ENCODE peak calls at places on chromosomes 13 and 19, in eight cellular contexts. F is HCT116, Z is OCI-LY7, Y is hepatocyte, D is PC-3, J is GM23338, U is MM.1S, P is SK-N-SH. C is an unnamed sample.

GRCh38 chr19:33673996-33674395 is 52.2 kb downstream of the CHST8 start:
- DNase-seq in Y (peak; percentile 1), J (no peak), P (peak; percentile 35), Z (no peak), F (no peak), D (no peak), U (no peak), C (no peak)

GRCh38 chr13:30306762-30307193 is 573 bp downstream of the KATNAL1 start:
- DNase-seq in F (peak; percentile 80), U (peak; percentile 77), Z (peak; percentile 98), Y (peak; percentile 96), P (peak; percentile 93), J (peak; percentile 98), D (peak; percentile 90), C (peak; percentile 98)

GRCh38 chr19:30131722-30132291 is 189.8 kb downstream of the URI1 start:
- DNase-seq in P (no peak), Z (no peak), D (no peak), U (no peak), J (no peak), Y (no peak), F (no peak), C (no peak)

GRCh38 chr19:49113762-49114629 is at the start of gene LIN7B:
- DNase-seq in Z (peak; percentile 83), Y (peak; percentile 93), P (peak; percentile 97), J (peak; percentile 84), D (peak; percentile 73), F (peak; percentile 52), U (peak; percentile 76), C (peak; percentile 84)

GRCh38 chr19:33948651-33949335 is 152.1 kb downstream of the KCTD15 start:
- DNase-seq in D (no peak), P (no peak), Y (no peak), J (no peak), F (no peak), U (no peak), Z (no peak), C (no peak)

GRCh38 chr19:6773323-6773931 is 919 bp downstream of the VAV1 start:
- DNase-seq in D (no peak), P (no peak), F (no peak), J (peak; percentile 46), U (peak; percentile 71), Z (peak; percentile 89), Y (no peak), C (no peak)

GRCh38 chr19:41551212-41551610 is 24.8 kb upstream of the CEACAM21 start:
- DNase-seq in D (no peak), J (no peak), F (no peak), U (no peak), Y (no peak), Z (no peak), P (no peak), C (no peak)

GRCh38 chr13:34466301-34466700 is 475.8 kb upstream of the NBEA start:
- DNase-seq in U (no peak), F (no peak), D (peak; percentile 20), P (no peak), J (no peak), Z (no peak), Y (no peak), C (no peak)

GRCh38 chr13:83895994-83896580 is 13.8 kb upstream of the SLITRK1 start:
- DNase-seq in Z (no peak), F (no peak), J (no peak), P (no peak), U (no peak), D (peak; percentile 76), Y (no peak), C (no peak)

GRCh38 chr13:99119686-99120085 is 81.0 kb upstream of the UBAC2 start:
- DNase-seq in P (no peak), J (no peak), D (no peak), Y (no peak), U (no peak), Z (no peak), F (no peak), C (no peak)

GRCh38 chr13:47216176-47216822 is 319.4 kb upstream of the HTR2A start:
- DNase-seq in F (no peak), Y (peak; percentile 19), U (peak; percentile 47), J (no peak), D (peak; percentile 59), P (no peak), Z (no peak), C (no peak)

GRCh38 chr13:100051070-100051469 is 37.8 kb upstream of the PCCA start:
- DNase-seq in P (no peak), J (no peak), U (no peak), Y (no peak), D (no peak), Z (no peak), F (no peak), C (no peak)

GRCh38 chr13:91112191-91112579 is 235.3 kb upstream of the MIR17HG start:
- DNase-seq in Y (no peak), D (no peak), F (no peak), U (no peak), J (no peak), Z (no peak), P (no peak), C (no peak)

GRCh38 chr19:872266-872951 is 12.9 kb downstream of the CFD start:
- DNase-seq in F (peak; percentile 61), P (no peak), Y (peak; percentile 79), D (peak; percentile 45), J (peak; percentile 82), Z (peak; percentile 93), U (peak; percentile 81), C (peak; percentile 85)

GRCh38 chr19:19554074-19555023 is 16.3 kb downstream of the CILP2 start:
- DNase-seq in D (peak; percentile 55), Z (peak; percentile 60), J (peak; percentile 84), P (peak; percentile 86), F (no peak), U (no peak), Y (peak; percentile 53), C (peak; percentile 85)
- TF ChIP-seq EZH2phosphoT487 in D (no peak), Z (no peak), J (no peak), P (no peak), F (no peak), U (no peak), Y (no peak), C (no peak)

DNA sequence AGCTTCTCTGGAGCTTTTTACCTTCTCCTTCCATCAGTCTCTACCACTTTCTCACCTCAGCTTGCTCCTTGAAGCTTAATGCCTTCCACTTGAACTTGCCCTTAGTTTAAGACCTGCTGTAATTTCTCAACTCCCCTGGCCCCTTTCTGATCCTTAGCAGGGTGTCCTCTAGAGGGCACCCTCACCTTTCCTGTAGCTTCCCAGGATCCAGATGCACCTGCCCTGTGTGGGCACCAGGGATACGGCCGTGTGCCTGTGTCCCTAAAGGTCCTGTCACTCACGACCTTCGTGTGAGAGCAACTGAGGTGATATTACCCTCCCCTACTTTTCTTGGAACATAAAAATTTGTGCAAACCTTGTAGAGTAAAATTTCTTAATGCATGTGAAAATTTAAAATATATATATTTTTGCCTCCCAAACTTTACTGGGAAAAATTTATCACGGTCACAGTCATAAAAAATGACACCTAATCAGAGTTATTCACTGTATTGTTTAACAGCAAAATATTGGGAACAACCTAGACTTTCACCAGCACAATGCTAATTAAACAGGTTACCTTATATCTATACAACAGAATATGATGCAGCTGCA is 46.4 kb downstream of the PSG3 start:
- DNase-seq in Y (no peak), U (peak; percentile 37), D (peak; percentile 75), F (peak; percentile 41), Z (peak; percentile 24), P (peak; percentile 52), J (peak; percentile 86), C (no peak)
- TF ChIP-seq CTCF in Y (no peak), U (peak; percentile 69), D (peak; percentile 85), F (peak; percentile 73), Z (peak; percentile 81), P (peak; percentile 71), J (peak; percentile 90), C (no peak)

DNA sequence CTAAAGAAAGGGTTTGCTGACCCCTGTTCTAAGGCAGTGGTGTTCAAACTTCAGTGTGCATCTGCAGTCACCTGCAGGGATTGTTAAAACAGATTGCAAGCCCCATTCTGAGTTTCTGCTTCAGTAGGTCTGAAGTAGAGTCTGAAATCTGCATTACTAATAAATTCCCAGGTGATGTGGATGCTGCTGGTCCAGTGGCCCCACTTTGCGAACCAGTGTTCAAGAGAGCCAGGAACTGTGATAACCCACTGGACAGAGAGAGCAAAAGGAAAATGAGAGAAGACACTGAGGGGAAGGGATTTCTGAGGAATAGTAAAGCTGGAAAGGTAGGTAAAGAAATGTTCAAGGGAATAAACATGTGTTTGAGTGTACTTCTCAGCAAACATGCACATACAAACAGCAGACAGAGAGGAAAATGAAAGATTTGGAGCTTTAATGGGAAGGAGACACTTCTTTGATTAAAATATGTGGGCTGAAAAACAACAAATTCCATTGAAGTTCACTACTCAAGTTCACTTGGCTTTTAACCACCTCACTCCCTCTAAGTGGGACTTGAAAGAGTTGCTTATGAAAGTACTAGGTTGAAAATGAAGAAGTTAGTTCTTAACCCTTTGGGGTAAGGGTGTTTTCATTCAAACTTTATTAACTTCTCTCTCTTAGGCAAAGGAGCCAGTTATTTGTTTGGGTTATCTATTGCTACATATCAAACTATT is 26.4 kb upstream of the FAM216B start:
- DNase-seq in F (no peak), Y (no peak), P (no peak), D (no peak), J (no peak), Z (no peak), U (no peak), C (no peak)
- H3K4me1 ChIP-seq in F (no peaks in the 10 kb centered on the region), Y (peaks cover 12% of the 10 kb centered on the region), P (no peaks in the 10 kb centered on the region), D (no peaks in the 10 kb centered on the region), J (peaks cover 7% of the 10 kb centered on the region), Z (no peaks in the 10 kb centered on the region), U (no peaks in the 10 kb centered on the region), C (no peaks in the 10 kb centered on the region)

GRCh38 chr13:50229935-50230334 is 214.7 kb downstream of the KCNRG start:
- DNase-seq in Z (no peak), P (no peak), Y (no peak), D (no peak), J (no peak), F (no peak), U (no peak), C (no peak)

GRCh38 chr13:50226515-50227147 is 211.4 kb downstream of the KCNRG start:
- DNase-seq in J (no peak), Y (no peak), F (no peak), U (no peak), D (no peak), P (no peak), Z (no peak), C (no peak)

GRCh38 chr13:50228527-50228926 is 213.3 kb downstream of the KCNRG start:
- DNase-seq in Z (no peak), J (no peak), D (no peak), U (no peak), Y (no peak), F (no peak), P (no peak), C (no peak)

GRCh38 chr13:50227356-50227755 is 212.1 kb downstream of the KCNRG start:
- DNase-seq in F (no peak), Y (no peak), P (no peak), U (no peak), J (no peak), D (no peak), Z (no peak), C (no peak)

DNA sequence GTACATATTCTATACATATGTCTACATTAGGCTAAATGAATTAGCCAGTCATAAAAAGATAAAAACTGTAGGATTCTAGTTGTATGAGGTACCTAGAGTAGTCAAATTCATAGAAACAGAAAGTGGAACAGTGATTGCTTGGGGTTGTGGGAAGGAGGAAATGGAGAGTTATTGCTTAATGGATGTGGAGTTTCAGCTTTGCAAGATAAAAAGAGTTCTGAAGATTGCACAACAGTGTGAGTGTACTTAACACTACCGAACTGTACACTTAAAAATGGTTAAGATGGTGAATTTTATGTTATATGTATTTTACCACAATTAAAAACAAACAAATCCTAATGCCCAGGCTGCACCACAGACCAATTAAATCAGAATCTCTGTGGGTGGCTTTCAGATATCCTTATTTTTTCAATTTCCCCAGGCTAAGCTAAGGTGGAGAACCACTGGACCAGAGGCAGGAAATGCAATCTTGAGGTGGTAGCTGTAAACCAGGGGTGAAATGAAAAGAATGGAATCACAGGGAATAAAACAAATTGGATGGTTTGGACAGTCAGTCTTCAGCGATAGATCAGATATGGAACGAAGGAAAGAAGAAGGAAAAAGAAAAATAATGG is 215.2 kb downstream of the KCNRG start:
- DNase-seq in Y (peak; percentile 55), P (no peak), F (no peak), J (no peak), U (no peak), D (no peak), Z (no peak), C (no peak)
- TF ChIP-seq EZH2phosphoT487 in Y (no peak), P (no peak), F (no peak), J (no peak), U (no peak), D (no peak), Z (no peak), C (no peak)